ENCODE peak calls at places on chromosomes 7 and 10, in five cellular contexts. T is lung; X is stimulated activated naive CD8-positive, alpha-beta T cell treated with anti-CD3 and anti-CD28 coated beads, Interleukin-15, Interleukin-2, amounts not matched to agents 100 U/mL and 50 U/mL, for 24 hours; B is kidney tubule cell; E is ACHN. C is an unnamed sample.

GRCh38 chr10:34236927-34237326 is 578.2 kb downstream of the PARD3 start:
- DNase-seq in T (no peak), X (no peak), B (no peak), E (no peak), C (no peak)

GRCh38 chr10:124231188-124232135 is 138.1 kb upstream of the CHST15 start:
- DNase-seq in T (no peak), X (peak; percentile 39), B (no peak), E (no peak), C (no peak)

GRCh38 chr7:155252958-155253501 is 44.6 kb upstream of the INSIG1 start:
- DNase-seq in T (no peak), X (no peak), B (no peak), E (no peak), C (no peak)

GRCh38 chr10:62584216-62584615 is 210.0 kb downstream of the ZNF365 start:
- DNase-seq in T (no peak), X (peak; percentile 31), B (peak; percentile 93), E (peak; percentile 58), C (no peak)

GRCh38 chr7:95737828-95738505 is 34.4 kb upstream of the DYNC1I1 start:
- DNase-seq in T (no peak), X (no peak), B (no peak), E (no peak), C (no peak)

GRCh38 chr7:151125459-151125834 is 39.2 kb downstream of the AGAP3 start:
- DNase-seq in T (no peak), X (no peak), B (no peak), E (peak; percentile 53), C (no peak)

GRCh38 chr7:38318803-38319416 is 45.5 kb upstream of the TARP start:
- DNase-seq in T (peak; percentile 36), X (no peak), B (peak; percentile 79), E (peak; percentile 84), C (peak; percentile 55)

GRCh38 chr7:16795624-16796023 is 9.2 kb downstream of the AGR2 start:
- DNase-seq in T (no peak), X (no peak), B (no peak), E (no peak), C (no peak)

GRCh38 chr7:974172-974571 is 1.2 kb downstream of the COX19 start:
- DNase-seq in T (no peak), X (no peak), B (peak; percentile 43), E (no peak), C (no peak)

GRCh38 chr7:96920713-96921112 is 84.6 kb upstream of the DLX6 start:
- DNase-seq in T (no peak), X (no peak), B (no peak), E (no peak), C (no peak)

GRCh38 chr10:6494934-6495592 is 85.0 kb downstream of the PRKCQ start:
- DNase-seq in T (no peak), X (peak; percentile 49), B (no peak), E (no peak), C (no peak)

GRCh38 chr7:27179503-27180430 is 5.3 kb downstream of the HOXA11 start:
- DNase-seq in T (peak; percentile 52), X (peak; percentile 75), B (peak; percentile 91), E (peak; percentile 93), C (peak; percentile 64)

GRCh38 chr7:25242678-25243077 is 14.4 kb upstream of the NPVF start:
- DNase-seq in T (no peak), X (no peak), B (no peak), E (no peak), C (no peak)

GRCh38 chr10:21724695-21725371 is 190.8 kb downstream of the MLLT10 start:
- DNase-seq in T (peak; percentile 95), X (peak; percentile 35), B (peak; percentile 98), E (peak; percentile 97), C (peak; percentile 49)

GRCh38 chr10:8049151-8049873 is 5.2 kb upstream of the GATA3 start:
- DNase-seq in T (no peak), X (no peak), B (no peak), E (no peak), C (no peak)

GRCh38 chr7:135193615-135194081 is 17.7 kb downstream of the WDR91 start:
- DNase-seq in T (no peak), X (no peak), B (no peak), E (no peak), C (no peak)

GRCh38 chr7:105269397-105269796 is 119.3 kb downstream of the SRPK2 start:
- DNase-seq in T (no peak), X (no peak), B (no peak), E (no peak), C (no peak)

GRCh38 chr7:158829342-158830210 is at the start of gene ESYT2:
- DNase-seq in T (peak; percentile 97), X (peak; percentile 100), B (peak; percentile 97), E (peak; percentile 98), C (peak; percentile 100)

GRCh38 chr7:130838738-130839137 is 104.7 kb upstream of the KLF14 start:
- DNase-seq in T (no peak), X (no peak), B (peak; percentile 90), E (peak; percentile 22), C (no peak)

GRCh38 chr10:121244791-121245190 is 353.5 kb downstream of the FGFR2 start:
- DNase-seq in T (no peak), X (no peak), B (no peak), E (no peak), C (no peak)

GRCh38 chr10:96491303-96491702 is 22.4 kb downstream of the TLL2 start:
- DNase-seq in T (no peak), X (no peak), B (peak; percentile 21), E (peak; percentile 59), C (no peak)

GRCh38 chr7:55641273-55641691 is 69.0 kb upstream of the VOPP1 start:
- DNase-seq in T (peak; percentile 38), X (peak; percentile 13), B (peak; percentile 85), E (peak; percentile 81), C (peak; percentile 50)

GRCh38 chr7:132376361-132377013 is 199.8 kb downstream of the PLXNA4 start:
- DNase-seq in T (no peak), X (no peak), B (no peak), E (no peak), C (no peak)

GRCh38 chr7:3579638-3580219 is 278.7 kb downstream of the SDK1 start:
- DNase-seq in T (no peak), X (no peak), B (no peak), E (no peak), C (no peak)

GRCh38 chr10:7085913-7086589 is 324.8 kb downstream of the SFMBT2 start:
- DNase-seq in T (no peak), X (no peak), B (peak; percentile 18), E (no peak), C (peak; percentile 48)

GRCh38 chr10:13743101-13743693 is 156.4 kb downstream of the PRPF18 start:
- DNase-seq in T (no peak), X (peak; percentile 5), B (no peak), E (no peak), C (no peak)

GRCh38 chr10:5291501-5292195 is 73.1 kb upstream of the UCN3 start:
- DNase-seq in T (peak; percentile 46), X (peak; percentile 11), B (peak; percentile 69), E (no peak), C (no peak)

GRCh38 chr10:80122110-80122710 is 10.3 kb upstream of the PLAC9 start:
- DNase-seq in T (no peak), X (no peak), B (no peak), E (no peak), C (no peak)

GRCh38 chr7:86904949-86905834 is 154.3 kb downstream of the ELAPOR2 start:
- DNase-seq in T (no peak), X (peak; percentile 7), B (peak; percentile 16), E (peak; percentile 53), C (no peak)

GRCh38 chr7:116271980-116272886 is 61.9 kb downstream of the TES start:
- DNase-seq in T (peak; percentile 78), X (no peak), B (peak; percentile 95), E (peak; percentile 99), C (no peak)

GRCh38 chr7:71604818-71605414 is 473.0 kb downstream of the GALNT17 start:
- DNase-seq in T (no peak), X (no peak), B (no peak), E (no peak), C (no peak)

GRCh38 chr10:30455816-30456215 is 21.8 kb downstream of the MAP3K8 start:
- DNase-seq in T (no peak), X (no peak), B (no peak), E (no peak), C (no peak)

GRCh38 chr7:24005517-24005916 is 278.5 kb upstream of the NPY start:
- DNase-seq in T (no peak), X (no peak), B (no peak), E (no peak), C (no peak)

GRCh38 chr10:17229016-17229716 is 1.1 kb downstream of the VIM start:
- DNase-seq in T (peak; percentile 88), X (peak; percentile 82), B (peak; percentile 93), E (peak; percentile 89), C (peak; percentile 58)

GRCh38 chr7:66790219-66790618 is 49.7 kb downstream of the RABGEF1 start:
- DNase-seq in T (no peak), X (no peak), B (no peak), E (no peak), C (no peak)

GRCh38 chr10:131818510-131819234 is 82.1 kb upstream of the PPP2R2D start:
- DNase-seq in T (no peak), X (no peak), B (no peak), E (no peak), C (no peak)

GRCh38 chr10:20993387-20994170 is 96.5 kb upstream of the NEBL start:
- DNase-seq in T (no peak), X (no peak), B (peak; percentile 2), E (no peak), C (no peak)

C was measured in frontal cortex.